ENCODE peak calls at places on chromosomes 2 and 18, in five cellular contexts. T is iPS-NIHi11, G is neural progenitor cell, Z is HCEC 1CT, K is ureter. L is an unnamed sample.

GRCh38 chr2:38551171-38551570 is 51.6 kb downstream of the HNRNPLL start:
- DNase-seq in T (no peak), G (no peak), Z (no peak), K (no peak), L (no peak)

GRCh38 chr2:236659758-236660150 is 90.1 kb downstream of the ACKR3 start:
- DNase-seq in T (no peak), G (no peak), Z (no peak), K (peak; percentile 41), L (no peak)

GRCh38 chr2:10449838-10450691 is 1.9 kb upstream of the ODC1 start:
- DNase-seq in T (no peak), G (no peak), Z (no peak), K (no peak), L (no peak)

GRCh38 chr2:17747684-17748452 is 5.7 kb downstream of the SMC6 start:
- DNase-seq in T (peak; percentile 46), G (no peak), Z (peak; percentile 17), K (no peak), L (peak; percentile 88)

GRCh38 chr18:77043541-77044280 is 88.9 kb downstream of the MBP start:
- DNase-seq in T (no peak), G (no peak), Z (no peak), K (peak; percentile 27), L (no peak)

GRCh38 chr2:119116411-119117295 is 41.9 kb downstream of the C1QL2 start:
- DNase-seq in T (no peak), G (no peak), Z (no peak), K (no peak), L (no peak)

GRCh38 chr2:1854747-1855146 is 110.4 kb upstream of the PXDN start:
- DNase-seq in T (peak; percentile 80), G (peak; percentile 86), Z (no peak), K (no peak), L (peak; percentile 89)

GRCh38 chr2:6184532-6185302 is 492.5 kb downstream of the SOX11 start:
- DNase-seq in T (no peak), G (peak; percentile 49), Z (no peak), K (no peak), L (no peak)

GRCh38 chr2:119234021-119235019 is 10.7 kb downstream of the STEAP3 start:
- DNase-seq in T (peak; percentile 87), G (peak; percentile 90), Z (peak; percentile 38), K (no peak), L (peak; percentile 81)

GRCh38 chr2:180125245-180125962 is 118.3 kb upstream of the CWC22 start:
- DNase-seq in T (peak; percentile 77), G (peak; percentile 89), Z (peak; percentile 93), K (peak; percentile 77), L (peak; percentile 89)

GRCh38 chr2:11722249-11723060 is 24.0 kb upstream of the LPIN1 start:
- DNase-seq in T (no peak), G (no peak), Z (no peak), K (no peak), L (no peak)

GRCh38 chr18:34783485-34783884 is 73.4 kb downstream of the DTNA start:
- DNase-seq in T (no peak), G (no peak), Z (peak; percentile 7), K (no peak), L (no peak)

GRCh38 chr2:145286716-145287115 is 766.8 kb upstream of the ZEB2 start:
- DNase-seq in T (no peak), G (no peak), Z (no peak), K (no peak), L (no peak)

GRCh38 chr18:22640281-22640842 is 222.6 kb upstream of the CTAGE1 start:
- DNase-seq in T (no peak), G (no peak), Z (no peak), K (no peak), L (no peak)

GRCh38 chr2:99259465-99259864 is 4.0 kb upstream of the LYG2 start:
- DNase-seq in T (no peak), G (no peak), Z (no peak), K (no peak), L (no peak)

GRCh38 chr18:54023471-54023870 is 201.0 kb downstream of the MBD2 start:
- DNase-seq in T (no peak), G (no peak), Z (peak; percentile 80), K (no peak), L (no peak)

GRCh38 chr18:45688834-45689233 is 35.1 kb upstream of the SLC14A1 start:
- DNase-seq in T (no peak), G (no peak), Z (no peak), K (no peak), L (no peak)

GRCh38 chr2:196927318-196928225 is 1.1 kb upstream of the PGAP1 start:
- DNase-seq in T (peak; percentile 26), G (peak; percentile 45), Z (peak; percentile 68), K (no peak), L (peak; percentile 36)

GRCh38 chr2:218010116-218010837 is 7.5 kb upstream of the TNS1 start:
- DNase-seq in T (peak; percentile 90), G (peak; percentile 72), Z (peak; percentile 41), K (peak; percentile 57), L (peak; percentile 59)

GRCh38 chr2:207974214-207974600 is 51.1 kb downstream of the PLEKHM3 start:
- DNase-seq in T (no peak), G (no peak), Z (no peak), K (peak; percentile 54), L (peak; percentile 33)

GRCh38 chr2:154709215-154709614 is 10.7 kb downstream of the KCNJ3 start:
- DNase-seq in T (no peak), G (no peak), Z (no peak), K (no peak), L (no peak)

GRCh38 chr2:191206613-191207471 is 38.4 kb upstream of the MYO1B start:
- DNase-seq in T (no peak), G (no peak), Z (no peak), K (no peak), L (no peak)

GRCh38 chr2:236010920-236011685 is 157.1 kb downstream of the GBX2 start:
- DNase-seq in T (no peak), G (no peak), Z (no peak), K (no peak), L (no peak)

GRCh38 chr2:172408143-172408766 is 19.1 kb upstream of the ITGA6 start:
- DNase-seq in T (no peak), G (peak; percentile 18), Z (no peak), K (peak; percentile 59), L (no peak)

GRCh38 chr2:39733070-39733674 is 45.9 kb downstream of the THUMPD2 start:
- DNase-seq in T (no peak), G (no peak), Z (no peak), K (no peak), L (no peak)

GRCh38 chr2:179129574-179130238 is 79.8 kb upstream of the CCDC141 start:
- DNase-seq in T (peak; percentile 13), G (peak; percentile 5), Z (peak; percentile 27), K (no peak), L (peak; percentile 20)

GRCh38 chr2:96819101-96819875 is 3.2 kb downstream of the CNNM3 start:
- DNase-seq in T (no peak), G (no peak), Z (no peak), K (no peak), L (no peak)

GRCh38 chr2:64426191-64426952 is 27.6 kb upstream of the LGALSL start:
- DNase-seq in T (no peak), G (no peak), Z (no peak), K (no peak), L (no peak)

GRCh38 chr2:62151306-62151638 is 44.6 kb upstream of the B3GNT2 start:
- DNase-seq in T (no peak), G (no peak), Z (no peak), K (no peak), L (no peak)

L was measured in GM23338.